ENCODE peak calls at places on chromosomes 12 and 14, in six cellular contexts. One of them, this sample, is unnamed.

GRCh38 chr12:6547987-6548386 is 7.9 kb downstream of the IFFO1 start:
- DNase-seq in neuronal stem cell: no peak
- DNase-seq in H1: no peak
- DNase-seq in mesenchymal stem cell: peak; percentile 82
- DNase-seq in IMR-90: peak; percentile 89
- DNase-seq in trophoblast cell: no peak
- DNase-seq in this sample: peak; percentile 27

GRCh38 chr12:7948585-7949264 is 12.7 kb upstream of the SLC2A3 start:
- DNase-seq in neuronal stem cell: no peak
- DNase-seq in H1: no peak
- DNase-seq in mesenchymal stem cell: no peak
- DNase-seq in IMR-90: no peak
- DNase-seq in trophoblast cell: no peak
- DNase-seq in this sample: no peak

GRCh38 chr12:90023207-90023870 is 314.7 kb upstream of the ATP2B1 start:
- DNase-seq in neuronal stem cell: no peak
- DNase-seq in H1: no peak
- DNase-seq in mesenchymal stem cell: no peak
- DNase-seq in IMR-90: no peak
- DNase-seq in trophoblast cell: no peak
- DNase-seq in this sample: no peak

GRCh38 chr12:67533159-67533558 is 115.4 kb upstream of the DYRK2 start:
- DNase-seq in neuronal stem cell: no peak
- DNase-seq in H1: no peak
- DNase-seq in mesenchymal stem cell: no peak
- DNase-seq in IMR-90: no peak
- DNase-seq in trophoblast cell: no peak
- DNase-seq in this sample: no peak

GRCh38 chr12:104866286-104866685 is 91.8 kb downstream of the SLC41A2 start:
- DNase-seq in neuronal stem cell: no peak
- DNase-seq in H1: no peak
- DNase-seq in mesenchymal stem cell: no peak
- DNase-seq in IMR-90: peak; percentile 70
- DNase-seq in trophoblast cell: no peak
- DNase-seq in this sample: no peak

GRCh38 chr12:118220697-118221096 is 84.8 kb downstream of the PEBP1 start:
- DNase-seq in neuronal stem cell: no peak
- DNase-seq in H1: no peak
- DNase-seq in mesenchymal stem cell: no peak
- DNase-seq in IMR-90: peak; percentile 64
- DNase-seq in trophoblast cell: no peak
- DNase-seq in this sample: no peak

GRCh38 chr14:60722163-60722835 is 1.9 kb downstream of the SIX4 start:
- DNase-seq in neuronal stem cell: peak; percentile 72
- DNase-seq in H1: no peak
- DNase-seq in mesenchymal stem cell: peak; percentile 73
- DNase-seq in IMR-90: peak; percentile 79
- DNase-seq in trophoblast cell: peak; percentile 17
- DNase-seq in this sample: peak; percentile 72

GRCh38 chr14:100776681-100777365 is 49.1 kb upstream of the MEG3 start:
- DNase-seq in neuronal stem cell: no peak
- DNase-seq in H1: no peak
- DNase-seq in mesenchymal stem cell: no peak
- DNase-seq in IMR-90: no peak
- DNase-seq in trophoblast cell: no peak
- DNase-seq in this sample: no peak

GRCh38 chr14:35438910-35439713 is 34.6 kb upstream of the NFKBIA start:
- DNase-seq in neuronal stem cell: no peak
- DNase-seq in H1: no peak
- DNase-seq in mesenchymal stem cell: no peak
- DNase-seq in IMR-90: no peak
- DNase-seq in trophoblast cell: peak; percentile 51
- DNase-seq in this sample: no peak

GRCh38 chr12:1273051-1273450 is 282.0 kb downstream of the ERC1 start:
- DNase-seq in neuronal stem cell: no peak
- DNase-seq in H1: no peak
- DNase-seq in mesenchymal stem cell: no peak
- DNase-seq in IMR-90: peak; percentile 37
- DNase-seq in trophoblast cell: no peak
- DNase-seq in this sample: no peak

GRCh38 chr14:78959674-78960264 is 789.6 kb downstream of the NRXN3 start:
- DNase-seq in neuronal stem cell: peak; percentile 60
- DNase-seq in H1: peak; percentile 34
- DNase-seq in mesenchymal stem cell: peak; percentile 73
- DNase-seq in IMR-90: peak; percentile 82
- DNase-seq in trophoblast cell: peak; percentile 82
- DNase-seq in this sample: peak; percentile 64

GRCh38 chr12:51275088-51275487 is 4.9 kb upstream of the SMAGP start:
- DNase-seq in neuronal stem cell: no peak
- DNase-seq in H1: no peak
- DNase-seq in mesenchymal stem cell: no peak
- DNase-seq in IMR-90: no peak
- DNase-seq in trophoblast cell: no peak
- DNase-seq in this sample: no peak

GRCh38 chr12:89470741-89471504 is 53.7 kb downstream of the GALNT4 start:
- DNase-seq in neuronal stem cell: no peak
- DNase-seq in H1: no peak
- DNase-seq in mesenchymal stem cell: peak; percentile 54
- DNase-seq in IMR-90: peak; percentile 68
- DNase-seq in trophoblast cell: peak; percentile 72
- DNase-seq in this sample: no peak

GRCh38 chr14:90871605-90872233 is 55.5 kb upstream of the TTC7B start:
- DNase-seq in neuronal stem cell: no peak
- DNase-seq in H1: no peak
- DNase-seq in mesenchymal stem cell: peak; percentile 42
- DNase-seq in IMR-90: peak; percentile 54
- DNase-seq in trophoblast cell: no peak
- DNase-seq in this sample: no peak

GRCh38 chr14:24232121-24232644 is at the start of gene NEDD8:
- DNase-seq in neuronal stem cell: peak; percentile 82
- DNase-seq in H1: no peak
- DNase-seq in mesenchymal stem cell: peak; percentile 99
- DNase-seq in IMR-90: peak; percentile 97
- DNase-seq in trophoblast cell: peak; percentile 95
- DNase-seq in this sample: peak; percentile 89

GRCh38 chr12:115598827-115599226 is 678.7 kb downstream of the MED13L start:
- DNase-seq in neuronal stem cell: no peak
- DNase-seq in H1: no peak
- DNase-seq in mesenchymal stem cell: no peak
- DNase-seq in IMR-90: no peak
- DNase-seq in trophoblast cell: no peak
- DNase-seq in this sample: peak; percentile 41

GRCh38 chr12:91222746-91223145 is 40.1 kb upstream of the DCN start:
- DNase-seq in neuronal stem cell: no peak
- DNase-seq in H1: no peak
- DNase-seq in mesenchymal stem cell: peak; percentile 60
- DNase-seq in IMR-90: peak; percentile 78
- DNase-seq in trophoblast cell: peak; percentile 45
- DNase-seq in this sample: no peak

GRCh38 chr12:59149995-59150642 is 229.8 kb upstream of the LRIG3 start:
- DNase-seq in neuronal stem cell: peak; percentile 69
- DNase-seq in H1: no peak
- DNase-seq in mesenchymal stem cell: peak; percentile 81
- DNase-seq in IMR-90: peak; percentile 84
- DNase-seq in trophoblast cell: peak; percentile 90
- DNase-seq in this sample: no peak

GRCh38 chr14:95374262-95374997 is 54.7 kb upstream of the CLMN start:
- DNase-seq in neuronal stem cell: no peak
- DNase-seq in H1: no peak
- DNase-seq in mesenchymal stem cell: no peak
- DNase-seq in IMR-90: no peak
- DNase-seq in trophoblast cell: no peak
- DNase-seq in this sample: no peak
- H2AFZ ChIP-seq in neuronal stem cell: no peak overlapping the region
- H2AFZ ChIP-seq in H1: no peak overlapping the region
- H2AFZ ChIP-seq in mesenchymal stem cell: no peak overlapping the region
- H2AFZ ChIP-seq in IMR-90: no peak overlapping the region
- H2AFZ ChIP-seq in trophoblast cell: no peak overlapping the region
- H2AFZ ChIP-seq in this sample: no peak overlapping the region

DNA sequence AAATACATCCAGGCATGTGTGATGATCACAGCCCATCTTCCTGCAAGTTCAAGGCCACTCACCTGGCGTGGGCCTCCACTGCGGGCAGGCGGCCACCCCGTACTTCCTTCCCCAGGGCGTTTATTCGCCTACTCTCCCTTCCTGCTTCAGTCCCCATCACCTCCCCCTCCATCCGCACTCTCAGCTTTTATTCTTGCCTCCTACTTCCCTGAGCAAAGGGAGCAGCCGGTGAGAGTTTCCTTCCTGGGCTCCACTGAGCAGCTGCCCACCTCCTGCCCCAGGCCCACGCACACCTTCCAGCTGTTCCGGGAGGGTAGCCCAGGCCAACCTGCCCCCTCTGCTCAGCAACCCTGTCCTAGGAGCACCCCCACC is 4.1 kb downstream of the CYP46A1 start:
- DNase-seq in neuronal stem cell: no peak
- DNase-seq in H1: no peak
- DNase-seq in mesenchymal stem cell: no peak
- DNase-seq in IMR-90: no peak
- DNase-seq in trophoblast cell: no peak
- DNase-seq in this sample: no peak
- H3K23ac ChIP-seq in neuronal stem cell: no peak overlapping the region
- H3K23ac ChIP-seq in H1: no peak overlapping the region
- H3K23ac ChIP-seq in mesenchymal stem cell: no peak overlapping the region
- H3K23ac ChIP-seq in IMR-90: no peak overlapping the region
- H3K23ac ChIP-seq in trophoblast cell: no peak overlapping the region
- H3K23ac ChIP-seq in this sample: no peak overlapping the region

DNA sequence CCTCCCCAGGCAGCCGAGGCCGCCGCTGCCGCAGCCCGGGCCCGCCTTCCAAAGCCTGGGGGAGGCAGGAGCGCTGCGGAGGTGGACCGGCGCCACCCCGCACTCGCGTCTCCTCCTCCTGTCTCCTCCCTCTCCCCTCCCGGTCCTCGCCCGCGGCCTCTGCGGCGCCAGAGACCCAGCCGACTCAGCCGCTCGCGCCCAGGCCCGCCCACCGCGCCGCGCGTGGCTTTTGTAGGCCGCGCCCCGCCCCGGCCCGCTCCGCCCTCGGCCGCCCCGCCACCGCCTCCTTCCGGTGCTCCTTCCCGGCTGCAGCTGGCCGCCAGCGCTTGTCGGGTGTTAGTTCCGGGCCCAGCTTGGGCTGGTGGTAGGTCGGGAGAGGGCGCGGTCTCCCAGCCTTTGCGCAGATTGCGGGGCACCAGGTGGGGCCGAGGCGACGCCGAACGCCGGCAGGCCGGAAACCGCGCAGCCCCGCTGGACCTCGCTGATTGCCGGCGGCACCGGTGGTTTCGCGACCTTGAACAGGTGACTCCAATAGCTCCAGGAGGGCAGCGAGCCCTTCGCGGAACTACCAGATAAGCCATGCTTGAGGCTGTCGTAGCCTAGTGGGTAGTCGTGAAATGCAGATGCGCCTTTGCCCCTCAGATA is at the start of gene CAPRIN2:
- DNase-seq in neuronal stem cell: peak; percentile 94
- DNase-seq in H1: peak; percentile 86
- DNase-seq in mesenchymal stem cell: peak; percentile 95
- DNase-seq in IMR-90: peak; percentile 93
- DNase-seq in trophoblast cell: peak; percentile 95
- DNase-seq in this sample: peak; percentile 99
- H3K9ac ChIP-seq in neuronal stem cell: peak within 1 kb of the TSS; percentile 97
- H3K9ac ChIP-seq in H1: peak within 1 kb of the TSS; percentile 79
- H3K9ac ChIP-seq in mesenchymal stem cell: peak within 1 kb of the TSS; percentile 93
- H3K9ac ChIP-seq in IMR-90: peak within 1 kb of the TSS; percentile 83
- H3K9ac ChIP-seq in trophoblast cell: peak within 1 kb of the TSS; percentile 54
- H3K9ac ChIP-seq in this sample: peak within 1 kb of the TSS; percentile 72

GRCh38 chr14:64789696-64790095 is 85.5 kb downstream of the PLEKHG3 start:
- DNase-seq in neuronal stem cell: no peak
- DNase-seq in H1: no peak
- DNase-seq in mesenchymal stem cell: no peak
- DNase-seq in IMR-90: no peak
- DNase-seq in trophoblast cell: no peak
- DNase-seq in this sample: no peak
- H2AFZ ChIP-seq in neuronal stem cell: no peak overlapping the region
- H2AFZ ChIP-seq in H1: no peak overlapping the region
- H2AFZ ChIP-seq in mesenchymal stem cell: no peak overlapping the region
- H2AFZ ChIP-seq in IMR-90: no peak overlapping the region
- H2AFZ ChIP-seq in trophoblast cell: no peak overlapping the region
- H2AFZ ChIP-seq in this sample: no peak overlapping the region

GRCh38 chr14:69259176-69259530 is 805 bp upstream of the GALNT16 start:
- DNase-seq in neuronal stem cell: no peak
- DNase-seq in H1: no peak
- DNase-seq in mesenchymal stem cell: no peak
- DNase-seq in IMR-90: no peak
- DNase-seq in trophoblast cell: no peak
- DNase-seq in this sample: no peak
- H3K23ac ChIP-seq in neuronal stem cell: no peak overlapping the region
- H3K23ac ChIP-seq in H1: no peak overlapping the region
- H3K23ac ChIP-seq in mesenchymal stem cell: no peak overlapping the region
- H3K23ac ChIP-seq in IMR-90: peak overlapping the region; percentile 41
- H3K23ac ChIP-seq in trophoblast cell: no peak overlapping the region
- H3K23ac ChIP-seq in this sample: no peak overlapping the region

GRCh38 chr14:103122578-103123127 is 608 bp upstream of the TNFAIP2 start:
- DNase-seq in neuronal stem cell: no peak
- DNase-seq in H1: no peak
- DNase-seq in mesenchymal stem cell: no peak
- DNase-seq in IMR-90: no peak
- DNase-seq in trophoblast cell: peak; percentile 27
- DNase-seq in this sample: peak; percentile 72
- H3K9ac ChIP-seq in neuronal stem cell: peak overlapping the region; percentile 35
- H3K9ac ChIP-seq in H1: no peak overlapping the region
- H3K9ac ChIP-seq in mesenchymal stem cell: peak overlapping the region; percentile 73
- H3K9ac ChIP-seq in IMR-90: no peak overlapping the region
- H3K9ac ChIP-seq in trophoblast cell: no peak overlapping the region
- H3K9ac ChIP-seq in this sample: no peak overlapping the region